ENCODE peak calls at places on chromosomes 1 and 21, in ten cellular contexts. U is lung, J is pancreas, M is NCI-H774, N is endothelial cell, E is WERI-Rb-1, X is RPMI8226, R is hepatic stellate cell, S is SK-N-DZ, O is HCEC 1CT. Q is an unnamed sample.

GRCh38 chr1:56063461-56063860 is 515.9 kb downstream of the PLPP3 start:
- DNase-seq in U (no peak), J (no peak), M (no peak), N (no peak), E (no peak), X (no peak), R (no peak), S (no peak), O (no peak), Q (no peak)

GRCh38 chr1:60088620-60089155 is 15.1 kb upstream of the C1orf87 start:
- DNase-seq in U (no peak), J (no peak), M (no peak), N (no peak), E (no peak), X (no peak), R (no peak), S (no peak), O (no peak), Q (no peak)

GRCh38 chr1:176466514-176466913 is 3.5 kb downstream of the PAPPA2 start:
- DNase-seq in U (no peak), J (no peak), M (no peak), N (peak; percentile 23), E (peak; percentile 64), X (peak; percentile 20), R (no peak), S (peak; percentile 3), O (no peak), Q (no peak)

GRCh38 chr1:234262754-234263105 is 110.5 kb upstream of the COA6 start:
- DNase-seq in U (no peak), J (peak; percentile 86), M (no peak), N (no peak), E (no peak), X (no peak), R (no peak), S (no peak), O (no peak), Q (no peak)

GRCh38 chr1:21814241-21814918 is 2.3 kb downstream of the LDLRAD2 start:
- DNase-seq in U (no peak), J (no peak), M (no peak), N (peak; percentile 72), E (no peak), X (no peak), R (peak; percentile 2), S (peak; percentile 26), O (no peak), Q (no peak)

GRCh38 chr1:218851601-218852000 is 322.1 kb upstream of the LYPLAL1 start:
- DNase-seq in U (no peak), J (no peak), M (no peak), N (no peak), E (no peak), X (no peak), R (no peak), S (no peak), O (peak; percentile 39), Q (no peak)

GRCh38 chr1:64093941-64094340 is 109.5 kb upstream of the UBE2U start:
- DNase-seq in U (no peak), J (no peak), M (no peak), N (no peak), E (no peak), X (no peak), R (no peak), S (no peak), O (peak; percentile 73), Q (no peak)

GRCh38 chr1:26994020-26994745 is 691 bp downstream of the TRNP1 start:
- DNase-seq in U (no peak), J (peak; percentile 45), M (no peak), N (peak; percentile 30), E (no peak), X (peak; percentile 71), R (no peak), S (no peak), O (no peak), Q (no peak)

GRCh38 chr1:210905944-210906453 is 227.9 kb downstream of the KCNH1 start:
- DNase-seq in U (no peak), J (no peak), M (no peak), N (no peak), E (no peak), X (peak; percentile 7), R (no peak), S (no peak), O (no peak), Q (no peak)

GRCh38 chr21:45327458-45328197 is 39.9 kb upstream of the POFUT2 start:
- DNase-seq in U (no peak), J (no peak), M (no peak), N (no peak), E (no peak), X (peak; percentile 80), R (no peak), S (no peak), O (no peak), Q (no peak)

GRCh38 chr1:185886671-185887070 is 152.5 kb downstream of the HMCN1 start:
- DNase-seq in U (no peak), J (no peak), M (no peak), N (no peak), E (no peak), X (no peak), R (no peak), S (no peak), O (no peak), Q (no peak)

GRCh38 chr1:227401562-227402342 is 83.5 kb upstream of the CDC42BPA start:
- DNase-seq in U (no peak), J (no peak), M (no peak), N (no peak), E (no peak), X (no peak), R (no peak), S (no peak), O (no peak), Q (no peak)

GRCh38 chr1:92583821-92584760 is 97.4 kb upstream of the GFI1 start:
- DNase-seq in U (no peak), J (no peak), M (no peak), N (no peak), E (no peak), X (no peak), R (peak; percentile 19), S (no peak), O (peak; percentile 91), Q (no peak)

GRCh38 chr1:3902111-3902511 is 2.0 kb upstream of the C1orf174 start:
- DNase-seq in U (no peak), J (no peak), M (no peak), N (no peak), E (no peak), X (no peak), R (no peak), S (no peak), O (no peak), Q (no peak)

GRCh38 chr1:215076312-215076711 is 6.2 kb upstream of the KCNK2 start:
- DNase-seq in U (no peak), J (no peak), M (peak; percentile 28), N (peak; percentile 49), E (peak; percentile 53), X (peak; percentile 41), R (no peak), S (peak; percentile 58), O (peak; percentile 54), Q (no peak)

GRCh38 chr1:229406798-229407197 is 27.1 kb downstream of the ACTA1 start:
- DNase-seq in U (no peak), J (no peak), M (no peak), N (peak; percentile 25), E (no peak), X (no peak), R (no peak), S (no peak), O (no peak), Q (no peak)

GRCh38 chr1:9413143-9413876 is 120.6 kb downstream of the SPSB1 start:
- DNase-seq in U (no peak), J (peak; percentile 63), M (no peak), N (no peak), E (peak; percentile 82), X (peak; percentile 96), R (peak; percentile 96), S (no peak), O (peak; percentile 87), Q (no peak)

GRCh38 chr1:208101661-208102431 is 142.3 kb downstream of the PLXNA2 start:
- DNase-seq in U (peak; percentile 48), J (no peak), M (peak; percentile 84), N (no peak), E (peak; percentile 69), X (no peak), R (no peak), S (peak; percentile 45), O (no peak), Q (no peak)

GRCh38 chr1:248863011-248863881 is 4.4 kb upstream of the ZNF692 start:
- DNase-seq in U (peak; percentile 84), J (peak; percentile 83), M (peak; percentile 82), N (peak; percentile 64), E (peak; percentile 96), X (peak; percentile 85), R (peak; percentile 78), S (peak; percentile 87), O (peak; percentile 58), Q (peak; percentile 82)

GRCh38 chr1:41622402-41622801 is 137.9 kb upstream of the EDN2 start:
- DNase-seq in U (no peak), J (no peak), M (no peak), N (no peak), E (no peak), X (no peak), R (peak; percentile 88), S (no peak), O (no peak), Q (peak; percentile 55)

GRCh38 chr1:8392522-8392921 is 74.6 kb downstream of the SLC45A1 start:
- DNase-seq in U (no peak), J (no peak), M (no peak), N (no peak), E (no peak), X (no peak), R (no peak), S (no peak), O (no peak), Q (no peak)

GRCh38 chr21:40516336-40516735 is 330.6 kb downstream of the DSCAM start:
- DNase-seq in U (no peak), J (no peak), M (no peak), N (peak; percentile 23), E (no peak), X (peak; percentile 31), R (no peak), S (no peak), O (no peak), Q (no peak)

GRCh38 chr1:97832490-97832889 is 88.3 kb downstream of the DPYD start:
- DNase-seq in U (no peak), J (no peak), M (no peak), N (no peak), E (no peak), X (peak; percentile 39), R (no peak), S (no peak), O (no peak), Q (no peak)

GRCh38 chr21:26798856-26799751 is 46.1 kb downstream of the ADAMTS1 start:
- DNase-seq in U (no peak), J (no peak), M (peak; percentile 54), N (no peak), E (no peak), X (no peak), R (no peak), S (no peak), O (peak; percentile 24), Q (no peak)

GRCh38 chr1:93878501-93878888 is 511 bp downstream of the DNTTIP2 start:
- DNase-seq in U (peak; percentile 48), J (peak; percentile 48), M (no peak), N (peak; percentile 8), E (peak; percentile 14), X (peak; percentile 48), R (peak; percentile 25), S (peak; percentile 2), O (no peak), Q (no peak)

GRCh38 chr21:33266784-33267135 is 593 bp downstream of the IL10RB start:
- DNase-seq in U (no peak), J (no peak), M (no peak), N (no peak), E (no peak), X (peak; percentile 20), R (no peak), S (no peak), O (no peak), Q (no peak)

GRCh38 chr1:16984717-16985116 is 4.3 kb upstream of the MFAP2 start:
- DNase-seq in U (peak; percentile 62), J (no peak), M (no peak), N (peak; percentile 52), E (no peak), X (no peak), R (peak; percentile 47), S (no peak), O (peak; percentile 23), Q (peak; percentile 93)

Q was measured in esophagus muscularis mucosa.